ENCODE peak calls at places on chromosome 21, in six cellular contexts. R, Y, H, J, X and M are unnamed samples. For H3K36me3, the result is how much of the 10 kb centered on the place peaks cover.

GRCh38 chr21:19130379-19131028 is 726.9 kb upstream of the TMPRSS15 start:
- DNase-seq in R (no peak), Y (no peak), H (no peak), J (no peak), X (no peak), M (no peak)

GRCh38 chr21:16215193-16215592 is 485.4 kb downstream of the USP25 start:
- DNase-seq in R (no peak), Y (no peak), H (no peak), J (no peak), X (no peak), M (no peak)

GRCh38 chr21:20253261-20253660 is 744.9 kb upstream of the NCAM2 start:
- DNase-seq in R (no peak), Y (no peak), H (no peak), J (no peak), X (no peak), M (no peak)

GRCh38 chr21:30579351-30579750 is 10.8 kb downstream of the KRTAP22-2 start:
- DNase-seq in R (no peak), Y (no peak), H (no peak), J (no peak), X (no peak), M (no peak)

GRCh38 chr21:45320991-45321656 is 33.4 kb upstream of the POFUT2 start:
- DNase-seq in R (no peak), Y (peak), H (no peak), J (peak), X (no peak), M (no peak)

GRCh38 chr21:41726970-41727783 is 39.7 kb downstream of the RIPK4 start:
- DNase-seq in R (no peak), Y (peak), H (no peak), J (no peak), X (no peak), M (peak)

GRCh38 chr21:45805321-45805720 is 161.8 kb downstream of the PCBP3 start:
- DNase-seq in R (no peak), Y (no peak), H (no peak), J (no peak), X (no peak), M (no peak)

GRCh38 chr21:24045775-24046215 is 1561.5 kb downstream of the MRPL39 start:
- DNase-seq in R (peak), Y (no peak), H (peak), J (peak), X (no peak), M (peak)

GRCh38 chr21:22993822-22994574 is 1995.8 kb downstream of the NCAM2 start:
- DNase-seq in R (no peak), Y (no peak), H (no peak), J (no peak), X (no peak), M (no peak)

GRCh38 chr21:18617291-18617690 is 213.7 kb upstream of the TMPRSS15 start:
- DNase-seq in R (no peak), Y (no peak), H (no peak), J (no peak), X (no peak), M (no peak)

GRCh38 chr21:40120944-40121575 is 253.8 kb downstream of the PCP4 start:
- DNase-seq in R (no peak), Y (no peak), H (peak), J (no peak), X (no peak), M (no peak)

GRCh38 chr21:42040411-42041180 is 30.4 kb upstream of the ZBTB21 start:
- DNase-seq in R (peak), Y (no peak), H (no peak), J (peak), X (no peak), M (no peak)

GRCh38 chr21:34877485-34878128 is 171.5 kb downstream of the RUNX1 start:
- DNase-seq in R (no peak), Y (no peak), H (no peak), J (no peak), X (no peak), M (peak)

GRCh38 chr21:45052960-45053359 is 21.4 kb upstream of the ADARB1 start:
- DNase-seq in R (no peak), Y (no peak), H (no peak), J (no peak), X (no peak), M (no peak)

GRCh38 chr21:46128106-46128982 is 27.0 kb downstream of the FTCD start:
- DNase-seq in R (peak), Y (peak), H (peak), J (peak), X (no peak), M (no peak)

GRCh38 chr21:34878501-34878900 is 170.6 kb downstream of the RUNX1 start:
- DNase-seq in R (no peak), Y (no peak), H (no peak), J (no peak), X (no peak), M (no peak)

GRCh38 chr21:19275065-19275464 is 871.5 kb upstream of the TMPRSS15 start:
- DNase-seq in R (no peak), Y (no peak), H (no peak), J (no peak), X (no peak), M (no peak)

GRCh38 chr21:46551636-46552241 is 53.1 kb downstream of the S100B start:
- DNase-seq in R (peak), Y (no peak), H (no peak), J (peak), X (no peak), M (no peak)

GRCh38 chr21:45236481-45236880 is 51.2 kb downstream of the POFUT2 start:
- DNase-seq in R (no peak), Y (no peak), H (no peak), J (peak), X (no peak), M (no peak)

GRCh38 chr21:43209575-43210453 is 41.0 kb downstream of the CRYAA start:
- DNase-seq in R (peak), Y (peak), H (peak), J (peak), X (no peak), M (peak)

GRCh38 chr21:29849735-29850176 is 90.0 kb downstream of the GRIK1 start:
- DNase-seq in R (no peak), Y (no peak), H (peak), J (no peak), X (peak), M (peak)

GRCh38 chr21:21463456-21463855 is 465.2 kb downstream of the NCAM2 start:
- DNase-seq in R (no peak), Y (no peak), H (no peak), J (no peak), X (no peak), M (no peak)

GRCh38 chr21:23960769-23961168 is 1646.5 kb downstream of the MRPL39 start:
- DNase-seq in R (no peak), Y (no peak), H (no peak), J (no peak), X (no peak), M (no peak)

GRCh38 chr21:25717491-25718139 is 17.1 kb downstream of the ATP5PF start:
- DNase-seq in R (no peak), Y (no peak), H (no peak), J (no peak), X (no peak), M (no peak)

GRCh38 chr21:30981403-30981802 is 56.9 kb downstream of the KRTAP19-8 start:
- DNase-seq in R (no peak), Y (no peak), H (no peak), J (no peak), X (no peak), M (no peak)

GRCh38 chr21:44765231-44766013 is 36.2 kb downstream of the UBE2G2 start:
- DNase-seq in R (no peak), Y (no peak), H (peak), J (peak), X (no peak), M (no peak)

GRCh38 chr21:20592482-20592881 is 405.7 kb upstream of the NCAM2 start:
- DNase-seq in R (no peak), Y (no peak), H (no peak), J (no peak), X (no peak), M (no peak)

GRCh38 chr21:45200596-45201296 is 86.9 kb downstream of the POFUT2 start:
- DNase-seq in R (no peak), Y (no peak), H (no peak), J (no peak), X (no peak), M (no peak)

GRCh38 chr21:17526771-17527170 is 13.9 kb downstream of the CXADR start:
- DNase-seq in R (no peak), Y (no peak), H (no peak), J (no peak), X (no peak), M (no peak)

GRCh38 chr21:32322676-32323075 is 24.0 kb downstream of the MRAP start:
- DNase-seq in R (no peak), Y (no peak), H (no peak), J (no peak), X (no peak), M (no peak)
- H3K36me3 ChIP-seq in R (half or more), Y (half or more), H (half or more), J (half or more), X (half or more), M (under half)

DNA sequence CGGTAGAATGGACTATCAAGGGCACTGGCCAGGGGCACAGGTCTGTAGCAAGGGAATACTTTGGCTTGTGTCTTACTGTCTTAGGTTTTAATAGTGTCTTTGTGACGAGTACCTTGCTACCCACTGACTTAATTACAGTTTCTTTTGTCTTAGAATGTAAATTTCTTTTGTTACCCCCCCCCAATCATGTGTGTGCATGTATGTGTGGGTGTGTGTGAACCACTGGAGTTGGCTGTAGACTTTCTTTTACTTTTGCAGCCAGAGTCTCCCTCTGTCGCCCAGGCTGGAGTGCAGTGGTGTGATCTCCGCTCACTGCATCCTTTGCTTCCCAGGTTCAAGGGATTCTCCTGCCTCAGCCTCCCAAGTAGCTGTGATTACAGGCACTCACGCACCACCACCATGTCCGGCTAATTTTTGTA is 61.8 kb upstream of the CLDN14 start:
- DNase-seq in R (no peak), Y (no peak), H (no peak), J (no peak), X (no peak), M (no peak)
- TF ChIP-seq POLR2AphosphoS5 in R (no peak), Y (no peak), H (no peak), J (no peak), X (no peak), M (no peak)

DNA sequence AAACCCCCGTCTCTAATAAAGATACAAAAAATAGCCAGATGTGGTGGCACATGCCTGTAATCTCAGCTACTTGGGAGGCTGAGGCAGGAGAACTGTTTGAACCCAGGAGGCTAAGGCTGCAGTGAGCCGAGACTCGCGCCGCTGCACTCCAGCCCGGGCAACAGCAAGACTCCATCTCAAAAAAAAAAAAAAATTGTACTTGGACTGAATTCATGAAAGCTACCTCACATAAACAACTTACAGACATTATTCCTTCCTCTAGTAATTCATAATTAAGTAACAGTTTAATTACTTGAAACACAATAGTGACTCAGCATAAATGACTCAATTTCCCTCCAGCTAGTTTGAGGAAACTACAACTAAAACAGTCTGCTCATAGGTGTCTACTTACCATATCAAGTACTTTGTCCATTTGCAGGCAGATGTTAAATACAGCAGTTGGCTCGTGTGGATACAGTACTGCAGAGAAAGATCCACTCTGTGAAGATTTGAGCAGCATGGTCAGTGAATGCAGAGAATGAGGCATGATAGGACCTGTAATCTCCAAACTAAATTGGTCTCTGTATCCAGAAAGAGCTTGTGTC is 9.4 kb downstream of the DONSON start:
- DNase-seq in R (no peak), Y (no peak), H (no peak), J (no peak), X (no peak), M (no peak)
- H3K36me3 ChIP-seq in R (under half), Y (under half), H (half or more), J (under half), X (half or more), M (under half)

DNA sequence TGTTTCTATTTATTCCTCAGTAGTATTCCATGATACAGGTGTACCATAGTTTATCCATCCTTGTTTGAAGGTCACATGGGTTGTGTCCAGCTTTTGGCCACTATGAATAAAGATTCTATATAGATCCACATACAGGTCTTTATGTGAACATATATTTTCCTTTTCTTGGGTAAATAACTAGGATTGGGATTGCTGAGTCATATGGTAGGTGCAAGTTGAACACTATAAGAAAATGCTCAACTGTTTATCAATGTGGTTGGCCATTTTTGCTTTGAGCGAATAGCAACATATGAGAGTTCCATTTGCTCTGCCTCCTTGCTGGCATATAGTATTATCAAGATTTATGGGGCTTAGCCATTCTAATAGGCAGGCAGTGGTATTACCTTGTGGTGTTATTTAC is 170.2 kb upstream of the KCNJ15 start:
- DNase-seq in R (no peak), Y (no peak), H (no peak), J (no peak), X (no peak), M (no peak)
- TF ChIP-seq POLR2AphosphoS5 in R (no peak), Y (no peak), H (no peak), J (no peak), X (no peak), M (no peak)